ENCODE peak calls at places on chromosome 21, in ten cellular contexts. One of them, this sample, is unnamed.

GRCh38 chr21:41166947-41167346 is 1.0 kb upstream of the BACE2 start:
- DNase-seq in WTC11: no peak
- DNase-seq in AG09319: no peak
- DNase-seq in progenitor cell of endocrine pancreas: no peak
- DNase-seq in stomach: no peak
- DNase-seq in BE2C: no peak
- DNase-seq in coronary artery: no peak
- DNase-seq in body of pancreas: peak; percentile 15
- DNase-seq in fibroblast of lung: no peak
- DNase-seq in A549: no peak
- DNase-seq in this sample: no peak

GRCh38 chr21:46675595-46676280 is 40.3 kb downstream of the PRMT2 start:
- DNase-seq in WTC11: no peak
- DNase-seq in AG09319: no peak
- DNase-seq in progenitor cell of endocrine pancreas: no peak
- DNase-seq in stomach: no peak
- DNase-seq in BE2C: no peak
- DNase-seq in coronary artery: no peak
- DNase-seq in body of pancreas: no peak
- DNase-seq in fibroblast of lung: peak; percentile 39
- DNase-seq in A549: no peak
- DNase-seq in this sample: no peak

GRCh38 chr21:41283211-41283818 is 33.3 kb upstream of the FAM3B start:
- DNase-seq in WTC11: peak; percentile 28
- DNase-seq in AG09319: peak; percentile 69
- DNase-seq in progenitor cell of endocrine pancreas: peak; percentile 31
- DNase-seq in stomach: peak; percentile 49
- DNase-seq in BE2C: peak; percentile 31
- DNase-seq in coronary artery: no peak
- DNase-seq in body of pancreas: peak; percentile 80
- DNase-seq in fibroblast of lung: peak; percentile 92
- DNase-seq in A549: peak; percentile 69
- DNase-seq in this sample: no peak

GRCh38 chr21:35102488-35103407 is 53.6 kb upstream of the RUNX1 start:
- DNase-seq in WTC11: no peak
- DNase-seq in AG09319: no peak
- DNase-seq in progenitor cell of endocrine pancreas: no peak
- DNase-seq in stomach: peak; percentile 27
- DNase-seq in BE2C: no peak
- DNase-seq in coronary artery: no peak
- DNase-seq in body of pancreas: peak; percentile 67
- DNase-seq in fibroblast of lung: peak; percentile 34
- DNase-seq in A549: no peak
- DNase-seq in this sample: no peak

GRCh38 chr21:27519357-27519756 is 552.5 kb upstream of the ADAMTS5 start:
- DNase-seq in WTC11: no peak
- DNase-seq in AG09319: peak; percentile 44
- DNase-seq in progenitor cell of endocrine pancreas: no peak
- DNase-seq in stomach: no peak
- DNase-seq in BE2C: no peak
- DNase-seq in coronary artery: no peak
- DNase-seq in body of pancreas: no peak
- DNase-seq in fibroblast of lung: peak; percentile 91
- DNase-seq in A549: no peak
- DNase-seq in this sample: no peak

GRCh38 chr21:29351691-29352090 is 53.0 kb downstream of the BACH1 start:
- DNase-seq in WTC11: no peak
- DNase-seq in AG09319: peak; percentile 10
- DNase-seq in progenitor cell of endocrine pancreas: no peak
- DNase-seq in stomach: no peak
- DNase-seq in BE2C: no peak
- DNase-seq in coronary artery: no peak
- DNase-seq in body of pancreas: peak; percentile 81
- DNase-seq in fibroblast of lung: peak; percentile 42
- DNase-seq in A549: no peak
- DNase-seq in this sample: no peak

GRCh38 chr21:41068411-41069304 is 99.3 kb upstream of the BACE2 start:
- DNase-seq in WTC11: peak; percentile 94
- DNase-seq in AG09319: peak; percentile 2
- DNase-seq in progenitor cell of endocrine pancreas: peak; percentile 90
- DNase-seq in stomach: peak; percentile 89
- DNase-seq in BE2C: peak; percentile 63
- DNase-seq in coronary artery: peak; percentile 82
- DNase-seq in body of pancreas: peak; percentile 83
- DNase-seq in fibroblast of lung: peak; percentile 48
- DNase-seq in A549: peak; percentile 68
- DNase-seq in this sample: peak; percentile 50

GRCh38 chr21:26909972-26910371 is 56.9 kb downstream of the ADAMTS5 start:
- DNase-seq in WTC11: peak; percentile 55
- DNase-seq in AG09319: no peak
- DNase-seq in progenitor cell of endocrine pancreas: no peak
- DNase-seq in stomach: no peak
- DNase-seq in BE2C: peak; percentile 57
- DNase-seq in coronary artery: no peak
- DNase-seq in body of pancreas: no peak
- DNase-seq in fibroblast of lung: peak; percentile 9
- DNase-seq in A549: no peak
- DNase-seq in this sample: no peak

GRCh38 chr21:34091607-34092006 is 18.2 kb downstream of the MRPS6 start:
- DNase-seq in WTC11: no peak
- DNase-seq in AG09319: no peak
- DNase-seq in progenitor cell of endocrine pancreas: no peak
- DNase-seq in stomach: no peak
- DNase-seq in BE2C: no peak
- DNase-seq in coronary artery: no peak
- DNase-seq in body of pancreas: no peak
- DNase-seq in fibroblast of lung: no peak
- DNase-seq in A549: no peak
- DNase-seq in this sample: no peak

GRCh38 chr21:17501107-17502006 is 11.5 kb upstream of the CXADR start:
- DNase-seq in WTC11: no peak
- DNase-seq in AG09319: no peak
- DNase-seq in progenitor cell of endocrine pancreas: no peak
- DNase-seq in stomach: no peak
- DNase-seq in BE2C: no peak
- DNase-seq in coronary artery: no peak
- DNase-seq in body of pancreas: no peak
- DNase-seq in fibroblast of lung: no peak
- DNase-seq in A549: peak; percentile 53
- DNase-seq in this sample: no peak

GRCh38 chr21:31284797-31285397 is 59.2 kb downstream of the TIAM1 start:
- DNase-seq in WTC11: no peak
- DNase-seq in AG09319: no peak
- DNase-seq in progenitor cell of endocrine pancreas: no peak
- DNase-seq in stomach: no peak
- DNase-seq in BE2C: no peak
- DNase-seq in coronary artery: no peak
- DNase-seq in body of pancreas: no peak
- DNase-seq in fibroblast of lung: peak; percentile 38
- DNase-seq in A549: no peak
- DNase-seq in this sample: no peak

GRCh38 chr21:31258073-31258472 is 86.0 kb downstream of the TIAM1 start:
- DNase-seq in WTC11: no peak
- DNase-seq in AG09319: no peak
- DNase-seq in progenitor cell of endocrine pancreas: no peak
- DNase-seq in stomach: no peak
- DNase-seq in BE2C: no peak
- DNase-seq in coronary artery: no peak
- DNase-seq in body of pancreas: no peak
- DNase-seq in fibroblast of lung: no peak
- DNase-seq in A549: no peak
- DNase-seq in this sample: no peak

GRCh38 chr21:44496900-44497550 is 41.7 kb downstream of the LRRC3 start:
- DNase-seq in WTC11: no peak
- DNase-seq in AG09319: no peak
- DNase-seq in progenitor cell of endocrine pancreas: no peak
- DNase-seq in stomach: no peak
- DNase-seq in BE2C: no peak
- DNase-seq in coronary artery: no peak
- DNase-seq in body of pancreas: no peak
- DNase-seq in fibroblast of lung: no peak
- DNase-seq in A549: no peak
- DNase-seq in this sample: no peak

GRCh38 chr21:35007348-35007747 is 41.8 kb downstream of the RUNX1 start:
- DNase-seq in WTC11: no peak
- DNase-seq in AG09319: no peak
- DNase-seq in progenitor cell of endocrine pancreas: no peak
- DNase-seq in stomach: no peak
- DNase-seq in BE2C: no peak
- DNase-seq in coronary artery: peak; percentile 16
- DNase-seq in body of pancreas: no peak
- DNase-seq in fibroblast of lung: no peak
- DNase-seq in A549: no peak
- DNase-seq in this sample: no peak

GRCh38 chr21:26795398-26795790 is 49.8 kb downstream of the ADAMTS1 start:
- DNase-seq in WTC11: no peak
- DNase-seq in AG09319: no peak
- DNase-seq in progenitor cell of endocrine pancreas: no peak
- DNase-seq in stomach: no peak
- DNase-seq in BE2C: no peak
- DNase-seq in coronary artery: no peak
- DNase-seq in body of pancreas: no peak
- DNase-seq in fibroblast of lung: no peak
- DNase-seq in A549: no peak
- DNase-seq in this sample: no peak

GRCh38 chr21:33801424-33802405 is 113.9 kb downstream of the ATP5PO start:
- DNase-seq in WTC11: peak; percentile 24
- DNase-seq in AG09319: no peak
- DNase-seq in progenitor cell of endocrine pancreas: no peak
- DNase-seq in stomach: peak; percentile 46
- DNase-seq in BE2C: no peak
- DNase-seq in coronary artery: no peak
- DNase-seq in body of pancreas: peak; percentile 49
- DNase-seq in fibroblast of lung: peak; percentile 43
- DNase-seq in A549: peak; percentile 71
- DNase-seq in this sample: no peak

GRCh38 chr21:31140025-31140424 is 101.7 kb upstream of the KRTAP19-8 start:
- DNase-seq in WTC11: no peak
- DNase-seq in AG09319: no peak
- DNase-seq in progenitor cell of endocrine pancreas: no peak
- DNase-seq in stomach: no peak
- DNase-seq in BE2C: no peak
- DNase-seq in coronary artery: no peak
- DNase-seq in body of pancreas: no peak
- DNase-seq in fibroblast of lung: no peak
- DNase-seq in A549: no peak
- DNase-seq in this sample: no peak

GRCh38 chr21:42079939-42080787 is 9.0 kb downstream of the UMODL1 start:
- DNase-seq in WTC11: no peak
- DNase-seq in AG09319: no peak
- DNase-seq in progenitor cell of endocrine pancreas: no peak
- DNase-seq in stomach: no peak
- DNase-seq in BE2C: no peak
- DNase-seq in coronary artery: no peak
- DNase-seq in body of pancreas: peak; percentile 26
- DNase-seq in fibroblast of lung: no peak
- DNase-seq in A549: no peak
- DNase-seq in this sample: no peak

GRCh38 chr21:45556302-45556644 is 14.0 kb upstream of the SLC19A1 start:
- DNase-seq in WTC11: no peak
- DNase-seq in AG09319: no peak
- DNase-seq in progenitor cell of endocrine pancreas: no peak
- DNase-seq in stomach: no peak
- DNase-seq in BE2C: no peak
- DNase-seq in coronary artery: no peak
- DNase-seq in body of pancreas: no peak
- DNase-seq in fibroblast of lung: no peak
- DNase-seq in A549: no peak
- DNase-seq in this sample: no peak
- TF ChIP-seq CTCF in WTC11: no peak
- TF ChIP-seq CTCF in AG09319: no peak
- TF ChIP-seq CTCF in progenitor cell of endocrine pancreas: no peak
- TF ChIP-seq CTCF in stomach: no peak
- TF ChIP-seq CTCF in BE2C: no peak
- TF ChIP-seq CTCF in coronary artery: peak; percentile 2
- TF ChIP-seq CTCF in body of pancreas: no peak
- TF ChIP-seq CTCF in fibroblast of lung: no peak
- TF ChIP-seq CTCF in A549: no peak
- TF ChIP-seq CTCF in this sample: no peak

DNA sequence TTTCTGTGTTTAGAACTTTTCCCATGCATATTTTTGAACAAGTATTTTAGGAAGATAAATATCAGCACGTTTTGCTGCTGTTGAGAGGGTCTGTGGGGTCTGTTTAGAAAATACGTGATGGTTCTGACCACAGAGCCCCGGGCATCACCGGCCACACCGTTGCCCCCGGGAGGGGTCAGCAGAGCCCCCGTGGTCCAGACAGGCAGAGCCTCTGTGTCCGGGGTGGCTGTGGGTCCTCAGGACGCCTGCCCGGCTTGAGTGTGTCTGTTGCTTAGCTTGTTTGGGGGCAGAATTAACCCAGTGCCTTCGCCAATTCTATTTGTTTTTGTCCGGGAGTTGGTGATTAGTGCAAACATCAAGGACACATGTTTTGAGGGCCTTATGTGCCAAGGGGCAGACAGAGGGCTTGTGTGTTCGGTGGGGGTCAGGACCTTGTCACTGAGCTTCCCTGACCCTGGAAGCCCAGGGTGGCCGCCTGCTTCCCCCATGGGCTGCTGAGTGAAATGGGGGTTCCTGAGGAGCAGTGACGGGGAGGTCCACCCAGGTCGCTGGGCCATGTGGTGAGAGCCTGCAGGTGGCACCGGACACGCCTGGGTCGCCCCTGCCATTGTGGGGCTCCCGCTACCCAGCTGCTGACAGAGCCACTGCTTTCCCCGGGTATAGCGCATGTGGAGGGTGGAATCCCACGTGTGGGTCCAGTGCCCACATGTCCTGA is 122.2 kb downstream of the SIK1 start:
- DNase-seq in WTC11: no peak
- DNase-seq in AG09319: no peak
- DNase-seq in progenitor cell of endocrine pancreas: no peak
- DNase-seq in stomach: no peak
- DNase-seq in BE2C: peak; percentile 4
- DNase-seq in coronary artery: no peak
- DNase-seq in body of pancreas: no peak
- DNase-seq in fibroblast of lung: no peak
- DNase-seq in A549: no peak
- DNase-seq in this sample: no peak
- TF ChIP-seq CTCF in WTC11: no peak
- TF ChIP-seq CTCF in AG09319: no peak
- TF ChIP-seq CTCF in progenitor cell of endocrine pancreas: no peak
- TF ChIP-seq CTCF in stomach: no peak
- TF ChIP-seq CTCF in BE2C: no peak
- TF ChIP-seq CTCF in coronary artery: no peak
- TF ChIP-seq CTCF in body of pancreas: no peak
- TF ChIP-seq CTCF in fibroblast of lung: no peak
- TF ChIP-seq CTCF in A549: no peak
- TF ChIP-seq CTCF in this sample: no peak

GRCh38 chr21:14072761-14073535 is 137.8 kb downstream of the LIPI start:
- DNase-seq in WTC11: no peak
- DNase-seq in AG09319: no peak
- DNase-seq in progenitor cell of endocrine pancreas: no peak
- DNase-seq in stomach: no peak
- DNase-seq in BE2C: no peak
- DNase-seq in coronary artery: no peak
- DNase-seq in body of pancreas: no peak
- DNase-seq in fibroblast of lung: no peak
- DNase-seq in A549: no peak
- DNase-seq in this sample: no peak
- TF ChIP-seq CTCF in WTC11: no peak
- TF ChIP-seq CTCF in AG09319: no peak
- TF ChIP-seq CTCF in progenitor cell of endocrine pancreas: no peak
- TF ChIP-seq CTCF in stomach: no peak
- TF ChIP-seq CTCF in BE2C: no peak
- TF ChIP-seq CTCF in coronary artery: no peak
- TF ChIP-seq CTCF in body of pancreas: no peak
- TF ChIP-seq CTCF in fibroblast of lung: no peak
- TF ChIP-seq CTCF in A549: no peak
- TF ChIP-seq CTCF in this sample: no peak

GRCh38 chr21:14306143-14306907 is 76.6 kb downstream of the HSPA13 start:
- DNase-seq in WTC11: no peak
- DNase-seq in AG09319: no peak
- DNase-seq in progenitor cell of endocrine pancreas: no peak
- DNase-seq in stomach: no peak
- DNase-seq in BE2C: no peak
- DNase-seq in coronary artery: no peak
- DNase-seq in body of pancreas: no peak
- DNase-seq in fibroblast of lung: peak; percentile 18
- DNase-seq in A549: peak; percentile 26
- DNase-seq in this sample: no peak
- TF ChIP-seq CTCF in WTC11: no peak
- TF ChIP-seq CTCF in AG09319: no peak
- TF ChIP-seq CTCF in progenitor cell of endocrine pancreas: no peak
- TF ChIP-seq CTCF in stomach: no peak
- TF ChIP-seq CTCF in BE2C: no peak
- TF ChIP-seq CTCF in coronary artery: no peak
- TF ChIP-seq CTCF in body of pancreas: no peak
- TF ChIP-seq CTCF in fibroblast of lung: no peak
- TF ChIP-seq CTCF in A549: peak; percentile 31
- TF ChIP-seq CTCF in this sample: no peak